ENCODE peak calls at places on chromosome 5, in five cellular contexts. Z, P, H, R and O are unnamed samples.

GRCh38 chr5:145938699-145939531 is 2.5 kb downstream of the SH3RF2 start:
- DNase-seq in P (no peak), H (no peak), R (no peak), Z (no peak), O (no peak)

GRCh38 chr5:51371052-51371451 is 12.2 kb upstream of the ISL1 start:
- DNase-seq in H (no peak), P (no peak), R (no peak), Z (no peak), O (no peak)

GRCh38 chr5:131974622-131974955 is 29.1 kb upstream of the MEIKIN start:
- DNase-seq in R (no peak), P (no peak), Z (no peak), H (no peak), O (no peak)

GRCh38 chr5:966941-967340 is 41.7 kb upstream of the NKD2 start:
- DNase-seq in H (no peak), Z (no peak), R (no peak), P (no peak), O (no peak)

GRCh38 chr5:156411131-156411727 is 84.3 kb downstream of the SGCD start:
- DNase-seq in R (no peak), Z (no peak), P (peak), H (no peak), O (no peak)

GRCh38 chr5:79130781-79131180 is 19.2 kb downstream of the BHMT start:
- DNase-seq in P (no peak), R (no peak), H (peak), Z (no peak), O (no peak)

GRCh38 chr5:168286386-168286785 is 5.1 kb upstream of the WWC1 start:
- DNase-seq in H (no peak), P (no peak), Z (no peak), R (no peak), O (no peak)

GRCh38 chr5:55232194-55232984 is 1.0 kb downstream of the CCNO start:
- DNase-seq in R (no peak), Z (no peak), P (no peak), H (peak), O (no peak)

GRCh38 chr5:80057121-80057520 is 22.0 kb downstream of the THBS4 start:
- DNase-seq in P (no peak), H (no peak), Z (no peak), R (no peak), O (no peak)